ENCODE peak calls at places on chromosomes 16 and 17, in nine cellular contexts. V is mesothelial cell of epicardium; P is heart left ventricle; C is astrocyte of the spinal cord; U is activated CD4-positive, alpha-beta T cell treated with anti-CD3 and anti-CD28 coated beads, Interleukin-2, amount 50 U/mL, for 24 hours; Q is stimulated activated CD8-positive, alpha-beta memory T cell treated with anti-CD3 and anti-CD28 coated beads, Interleukin-4, amount 100 ng/mL, for 1 hour; Y is Peyer's patch; D is activated T-cell treated with anti-CD3 and anti-CD28 coated beads for 48 hours; E is NCI-H1092 treated with DMSO at 0.1 percent for 48 hours. I is an unnamed sample.

GRCh38 chr17:77769215-77769614 is 189.3 kb upstream of the TNRC6C start:
- DNase-seq in Y (no peak), P (no peak), Q (no peak), C (peak), E (peak), D (no peak), V (no peak), U (no peak), I (no peak)

GRCh38 chr16:28098171-28098958 is 34.9 kb upstream of the GSG1L start:
- DNase-seq in D (no peak), C (no peak), Q (no peak), P (no peak), V (no peak), U (no peak), E (no peak), Y (no peak), I (no peak)

GRCh38 chr16:11398851-11399250 is 53.6 kb downstream of the RMI2 start:
- DNase-seq in V (no peak), Q (no peak), Y (no peak), E (no peak), U (no peak), D (no peak), C (no peak), P (no peak), I (no peak)

GRCh38 chr17:29158515-29159275 is 21.5 kb downstream of the MYO18A start:
- DNase-seq in V (no peak), Y (no peak), U (no peak), D (no peak), C (peak), P (no peak), Q (no peak), E (no peak), I (no peak)

GRCh38 chr16:85430523-85431381 is 182.4 kb upstream of the GSE1 start:
- DNase-seq in U (no peak), C (no peak), V (peak), Y (no peak), E (no peak), Q (no peak), P (no peak), D (no peak), I (no peak)

GRCh38 chr17:41992576-41992975 is 24.7 kb downstream of the DNAJC7 start:
- DNase-seq in Q (no peak), Y (no peak), D (no peak), U (no peak), E (no peak), C (no peak), V (no peak), P (no peak), I (no peak)

GRCh38 chr17:7992516-7992915 is 9.9 kb upstream of the GUCY2D start:
- DNase-seq in Y (no peak), Q (no peak), P (no peak), V (no peak), U (no peak), D (no peak), C (peak), E (no peak), I (no peak)

GRCh38 chr16:57128787-57129389 is 36.5 kb downstream of the CPNE2 start:
- DNase-seq in C (no peak), V (no peak), U (no peak), Q (peak), P (no peak), E (no peak), D (no peak), Y (no peak), I (no peak)

GRCh38 chr17:6427284-6427781 is 7.6 kb downstream of the AIPL1 start:
- DNase-seq in D (peak), E (no peak), C (peak), Q (no peak), P (no peak), U (no peak), V (no peak), Y (no peak), I (peak)